ENCODE peak calls at places on chromosomes 4 and X, in six cellular contexts. V is lower lobe of right lung, N is cardiac muscle cell, X is Panc1, R is tibial artery, Z is body of pancreas. L is an unnamed sample.

GRCh38 chr4:51942833-51943215 is 77.3 kb downstream of the LRRC66 start:
- DNase-seq in V (no peak), N (no peak), X (no peak), R (no peak), Z (no peak), L (no peak)

GRCh38 chr4:40564815-40565505 is 64.7 kb downstream of the RBM47 start:
- DNase-seq in V (no peak), N (peak; percentile 86), X (no peak), R (no peak), Z (no peak), L (no peak)

GRCh38 chr4:128386761-128387599 is 99.4 kb upstream of the PGRMC2 start:
- DNase-seq in V (peak; percentile 75), N (no peak), X (peak; percentile 54), R (peak; percentile 98), Z (peak; percentile 95), L (peak; percentile 83)

GRCh38 chrX:78118628-78119027 is 14.6 kb downstream of the PGK1 start:
- DNase-seq in V (no peak), N (no peak), X (no peak), R (no peak), Z (no peak), L (no peak)

GRCh38 chrX:13752646-13753045 is 18.1 kb downstream of the OFD1 start:
- DNase-seq in V (no peak), N (no peak), X (no peak), R (no peak), Z (no peak), L (no peak)

GRCh38 chr4:108029321-108029720 is 39.6 kb downstream of the HADH start:
- DNase-seq in V (no peak), N (no peak), X (no peak), R (no peak), Z (no peak), L (no peak)

GRCh38 chr4:168560835-168561210 is 64.0 kb downstream of the PALLD start:
- DNase-seq in V (no peak), N (no peak), X (no peak), R (no peak), Z (no peak), L (no peak)

GRCh38 chr4:130689182-130689581 is 1593.2 kb downstream of the C4orf33 start:
- DNase-seq in V (no peak), N (no peak), X (no peak), R (no peak), Z (no peak), L (no peak)

GRCh38 chr4:54098375-54098774 is 1.6 kb upstream of the GSX2 start:
- DNase-seq in V (no peak), N (no peak), X (no peak), R (no peak), Z (no peak), L (no peak)

GRCh38 chrX:31836479-31836878 is 764.6 kb upstream of the FTHL17 start:
- DNase-seq in V (no peak), N (no peak), X (no peak), R (no peak), Z (no peak), L (no peak)

GRCh38 chr4:169791527-169792156 is 33.9 kb upstream of the HPF1 start:
- DNase-seq in V (no peak), N (peak; percentile 66), X (peak; percentile 24), R (no peak), Z (peak; percentile 55), L (peak; percentile 19)

GRCh38 chrX:48165246-48165645 is 31.3 kb downstream of the SSX5 start:
- DNase-seq in V (no peak), N (no peak), X (no peak), R (no peak), Z (no peak), L (no peak)

GRCh38 chrX:133880032-133880443 is 105.4 kb downstream of the GPC3 start:
- DNase-seq in V (no peak), N (no peak), X (no peak), R (no peak), Z (no peak), L (no peak)

DNA sequence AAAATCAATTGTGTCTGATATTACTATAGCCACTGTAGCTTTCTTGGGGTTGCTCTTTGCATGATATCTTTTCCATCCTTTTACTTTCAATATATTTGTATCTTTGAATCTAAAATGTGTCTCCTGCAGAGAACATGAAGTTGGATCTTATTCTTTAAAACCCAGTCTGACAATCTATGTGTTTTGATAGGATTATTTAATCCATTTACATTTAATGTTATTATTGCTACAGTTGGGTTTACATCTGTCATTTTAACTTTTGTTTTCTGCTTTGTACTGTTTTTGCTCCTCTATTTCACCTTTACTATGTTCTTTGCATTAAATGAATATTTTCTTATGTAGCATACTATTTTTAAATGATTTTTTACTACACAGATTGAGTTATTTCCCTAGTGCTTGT is 230.9 kb downstream of the ANTXR2 start:
- DNase-seq in V (no peak), N (no peak), X (no peak), R (no peak), Z (no peak), L (no peak)
- H3K9me3 ChIP-seq in V (peaks cover 25% of the 10 kb centered on the region), N (no peaks in the 10 kb centered on the region), X (no peaks in the 10 kb centered on the region), R (peaks cover 26% of the 10 kb centered on the region), Z (no peaks in the 10 kb centered on the region), L (peaks cover 15% of the 10 kb centered on the region)

GRCh38 chr4:734075-734474 is 28.4 kb downstream of the PCGF3 start:
- DNase-seq in V (no peak), N (no peak), X (no peak), R (no peak), Z (no peak), L (no peak)
- H3K36me3 ChIP-seq in V (peaks cover 83% of the 10 kb centered on the region), N (peaks cover 36% of the 10 kb centered on the region), X (peaks cover 2% of the 10 kb centered on the region), R (peaks cover 81% of the 10 kb centered on the region), Z (peaks cover 10% of the 10 kb centered on the region), L (no peaks in the 10 kb centered on the region)

GRCh38 chr4:183392377-183392776 is 52.1 kb upstream of the CDKN2AIP start:
- DNase-seq in V (no peak), N (no peak), X (no peak), R (peak; percentile 33), Z (peak; percentile 17), L (no peak)
- H3K4me1 ChIP-seq in V (peaks cover 6% of the 10 kb centered on the region), N (peaks cover 5% of the 10 kb centered on the region), X (no peaks in the 10 kb centered on the region), R (no peaks in the 10 kb centered on the region), Z (peaks cover 13% of the 10 kb centered on the region), L (no peaks in the 10 kb centered on the region)

GRCh38 chrX:10545882-10546281 is 74.5 kb downstream of the MID1 start:
- DNase-seq in V (no peak), N (no peak), X (no peak), R (no peak), Z (no peak), L (no peak)
- H3K9me3 ChIP-seq in V (no peaks in the 10 kb centered on the region), N (no peaks in the 10 kb centered on the region), X (no peaks in the 10 kb centered on the region), R (no peaks in the 10 kb centered on the region), Z (no peaks in the 10 kb centered on the region), L (no peaks in the 10 kb centered on the region)